ENCODE peak calls at places on chromosomes 11 and 22, in six cellular contexts. One of them, this sample, is unnamed.

GRCh38 chr11:8693010-8693551 is 10.5 kb downstream of the RPL27A start:
- DNase-seq in IMR-90: peak; percentile 57
- DNase-seq in CD4-positive, alpha-beta T cell: no peak
- DNase-seq in RPMI8226: no peak
- DNase-seq in GM19239: no peak
- DNase-seq in B cell: no peak
- DNase-seq in this sample: peak; percentile 56

GRCh38 chr22:42939451-42939881 is 75.5 kb downstream of the PACSIN2 start:
- DNase-seq in IMR-90: no peak
- DNase-seq in CD4-positive, alpha-beta T cell: no peak
- DNase-seq in RPMI8226: no peak
- DNase-seq in GM19239: no peak
- DNase-seq in B cell: no peak
- DNase-seq in this sample: peak; percentile 47

GRCh38 chr22:38208549-38209097 is 6.8 kb downstream of the MAFF start:
- DNase-seq in IMR-90: no peak
- DNase-seq in CD4-positive, alpha-beta T cell: no peak
- DNase-seq in RPMI8226: no peak
- DNase-seq in GM19239: no peak
- DNase-seq in B cell: no peak
- DNase-seq in this sample: no peak

GRCh38 chr11:73566977-73567755 is 30.7 kb downstream of the FAM168A start:
- DNase-seq in IMR-90: peak; percentile 41
- DNase-seq in CD4-positive, alpha-beta T cell: no peak
- DNase-seq in RPMI8226: no peak
- DNase-seq in GM19239: no peak
- DNase-seq in B cell: no peak
- DNase-seq in this sample: no peak

GRCh38 chr11:61701298-61701993 is 21.3 kb downstream of the DAGLA start:
- DNase-seq in IMR-90: peak; percentile 16
- DNase-seq in CD4-positive, alpha-beta T cell: no peak
- DNase-seq in RPMI8226: peak; percentile 38
- DNase-seq in GM19239: no peak
- DNase-seq in B cell: no peak
- DNase-seq in this sample: peak; percentile 60

GRCh38 chr11:64864473-64865285 is 13.7 kb downstream of the EHD1 start:
- DNase-seq in IMR-90: peak; percentile 97
- DNase-seq in CD4-positive, alpha-beta T cell: no peak
- DNase-seq in RPMI8226: peak; percentile 87
- DNase-seq in GM19239: no peak
- DNase-seq in B cell: no peak
- DNase-seq in this sample: peak; percentile 93

GRCh38 chr11:105000797-105001196 is 22.2 kb downstream of the CASP5 start:
- DNase-seq in IMR-90: no peak
- DNase-seq in CD4-positive, alpha-beta T cell: peak; percentile 34
- DNase-seq in RPMI8226: peak; percentile 46
- DNase-seq in GM19239: peak; percentile 2
- DNase-seq in B cell: peak; percentile 45
- DNase-seq in this sample: peak; percentile 15

GRCh38 chr11:69923196-69923595 is 104.0 kb upstream of the FGF3 start:
- DNase-seq in IMR-90: no peak
- DNase-seq in CD4-positive, alpha-beta T cell: no peak
- DNase-seq in RPMI8226: no peak
- DNase-seq in GM19239: no peak
- DNase-seq in B cell: no peak
- DNase-seq in this sample: no peak

GRCh38 chr11:19242184-19242932 is 1.6 kb upstream of the E2F8 start:
- DNase-seq in IMR-90: no peak
- DNase-seq in CD4-positive, alpha-beta T cell: no peak
- DNase-seq in RPMI8226: no peak
- DNase-seq in GM19239: no peak
- DNase-seq in B cell: no peak
- DNase-seq in this sample: peak; percentile 6

GRCh38 chr11:3010004-3010403 is 17.9 kb upstream of the NAP1L4 start:
- DNase-seq in IMR-90: no peak
- DNase-seq in CD4-positive, alpha-beta T cell: no peak
- DNase-seq in RPMI8226: no peak
- DNase-seq in GM19239: no peak
- DNase-seq in B cell: no peak
- DNase-seq in this sample: no peak

GRCh38 chr22:44882226-44882905 is 127.4 kb downstream of the PHF21B start:
- DNase-seq in IMR-90: no peak
- DNase-seq in CD4-positive, alpha-beta T cell: no peak
- DNase-seq in RPMI8226: no peak
- DNase-seq in GM19239: no peak
- DNase-seq in B cell: no peak
- DNase-seq in this sample: no peak

GRCh38 chr11:120058931-120059330 is 79.0 kb downstream of the TRIM29 start:
- DNase-seq in IMR-90: no peak
- DNase-seq in CD4-positive, alpha-beta T cell: no peak
- DNase-seq in RPMI8226: no peak
- DNase-seq in GM19239: no peak
- DNase-seq in B cell: peak; percentile 24
- DNase-seq in this sample: no peak

GRCh38 chr11:73384871-73385692 is 8.9 kb downstream of the RELT start:
- DNase-seq in IMR-90: no peak
- DNase-seq in CD4-positive, alpha-beta T cell: peak; percentile 22
- DNase-seq in RPMI8226: peak; percentile 91
- DNase-seq in GM19239: peak; percentile 84
- DNase-seq in B cell: peak; percentile 92
- DNase-seq in this sample: no peak

GRCh38 chr11:122656073-122656630 is 630 bp downstream of the UBASH3B start:
- DNase-seq in IMR-90: peak; percentile 66
- DNase-seq in CD4-positive, alpha-beta T cell: peak; percentile 36
- DNase-seq in RPMI8226: peak; percentile 52
- DNase-seq in GM19239: peak; percentile 30
- DNase-seq in B cell: no peak
- DNase-seq in this sample: peak; percentile 80

GRCh38 chr11:47766363-47767227 is 546 bp downstream of the FNBP4 start:
- DNase-seq in IMR-90: peak; percentile 66
- DNase-seq in CD4-positive, alpha-beta T cell: peak; percentile 65
- DNase-seq in RPMI8226: peak; percentile 66
- DNase-seq in GM19239: no peak
- DNase-seq in B cell: peak; percentile 69
- DNase-seq in this sample: peak; percentile 75

GRCh38 chr11:46298699-46299424 is 21.4 kb downstream of the CREB3L1 start:
- DNase-seq in IMR-90: peak; percentile 93
- DNase-seq in CD4-positive, alpha-beta T cell: no peak
- DNase-seq in RPMI8226: no peak
- DNase-seq in GM19239: no peak
- DNase-seq in B cell: no peak
- DNase-seq in this sample: peak; percentile 93

GRCh38 chr11:86150826-86151187 is 81.9 kb upstream of the PICALM start:
- DNase-seq in IMR-90: no peak
- DNase-seq in CD4-positive, alpha-beta T cell: no peak
- DNase-seq in RPMI8226: no peak
- DNase-seq in GM19239: no peak
- DNase-seq in B cell: no peak
- DNase-seq in this sample: no peak

GRCh38 chr11:10498022-10498400 is 42.9 kb downstream of the AMPD3 start:
- DNase-seq in IMR-90: no peak
- DNase-seq in CD4-positive, alpha-beta T cell: no peak
- DNase-seq in RPMI8226: no peak
- DNase-seq in GM19239: no peak
- DNase-seq in B cell: no peak
- DNase-seq in this sample: no peak

GRCh38 chr11:37504925-37505324 is 906.9 kb upstream of the RAG2 start:
- DNase-seq in IMR-90: peak; percentile 95
- DNase-seq in CD4-positive, alpha-beta T cell: no peak
- DNase-seq in RPMI8226: no peak
- DNase-seq in GM19239: no peak
- DNase-seq in B cell: no peak
- DNase-seq in this sample: peak; percentile 98

GRCh38 chr11:128759597-128759996 is 65.7 kb downstream of the FLI1 start:
- DNase-seq in IMR-90: peak; percentile 90
- DNase-seq in CD4-positive, alpha-beta T cell: no peak
- DNase-seq in RPMI8226: no peak
- DNase-seq in GM19239: no peak
- DNase-seq in B cell: no peak
- DNase-seq in this sample: peak; percentile 86

GRCh38 chr11:83819936-83820549 is 533.9 kb upstream of the CCDC90B start:
- DNase-seq in IMR-90: peak; percentile 79
- DNase-seq in CD4-positive, alpha-beta T cell: no peak
- DNase-seq in RPMI8226: peak; percentile 56
- DNase-seq in GM19239: no peak
- DNase-seq in B cell: no peak
- DNase-seq in this sample: peak; percentile 80

GRCh38 chr11:70933986-70934583 is 318.3 kb downstream of the SHANK2 start:
- DNase-seq in IMR-90: no peak
- DNase-seq in CD4-positive, alpha-beta T cell: no peak
- DNase-seq in RPMI8226: no peak
- DNase-seq in GM19239: no peak
- DNase-seq in B cell: no peak
- DNase-seq in this sample: no peak

GRCh38 chr22:44994399-44995281 is 15.2 kb downstream of the PHF21B start:
- DNase-seq in IMR-90: no peak
- DNase-seq in CD4-positive, alpha-beta T cell: no peak
- DNase-seq in RPMI8226: no peak
- DNase-seq in GM19239: no peak
- DNase-seq in B cell: no peak
- DNase-seq in this sample: no peak

GRCh38 chr22:23045461-23045860 is 24.9 kb upstream of the GNAZ start:
- DNase-seq in IMR-90: no peak
- DNase-seq in CD4-positive, alpha-beta T cell: no peak
- DNase-seq in RPMI8226: no peak
- DNase-seq in GM19239: no peak
- DNase-seq in B cell: no peak
- DNase-seq in this sample: no peak

GRCh38 chr11:125164091-125164421 is 495 bp upstream of the PKNOX2 start:
- DNase-seq in IMR-90: no peak
- DNase-seq in CD4-positive, alpha-beta T cell: no peak
- DNase-seq in RPMI8226: no peak
- DNase-seq in GM19239: no peak
- DNase-seq in B cell: no peak
- DNase-seq in this sample: no peak

GRCh38 chr11:26841818-26842457 is 120.1 kb upstream of the SLC5A12 start:
- DNase-seq in IMR-90: peak; percentile 60
- DNase-seq in CD4-positive, alpha-beta T cell: no peak
- DNase-seq in RPMI8226: no peak
- DNase-seq in GM19239: no peak
- DNase-seq in B cell: no peak
- DNase-seq in this sample: peak; percentile 4

GRCh38 chr11:120068114-120068573 is 69.8 kb downstream of the TRIM29 start:
- DNase-seq in IMR-90: peak; percentile 47
- DNase-seq in CD4-positive, alpha-beta T cell: no peak
- DNase-seq in RPMI8226: no peak
- DNase-seq in GM19239: no peak
- DNase-seq in B cell: no peak
- DNase-seq in this sample: peak; percentile 49

This sample was measured in ELR.